ENCODE peak calls at places on chromosomes 1 and 21, in four cellular contexts. One of them, this sample, is unnamed.

GRCh38 chr1:38334930-38335592 is 288.5 kb upstream of the POU3F1 start:
- DNase-seq in GM23248: no peak
- DNase-seq in pancreas: no peak
- DNase-seq in breast epithelium: no peak
- DNase-seq in this sample: no peak

GRCh38 chr1:86779308-86780191 is 75.2 kb downstream of the SH3GLB1 start:
- DNase-seq in GM23248: peak; percentile 20
- DNase-seq in pancreas: no peak
- DNase-seq in breast epithelium: no peak
- DNase-seq in this sample: no peak

GRCh38 chr1:36089393-36090121 is 865 bp downstream of the ADPRS start:
- DNase-seq in GM23248: peak; percentile 79
- DNase-seq in pancreas: peak; percentile 19
- DNase-seq in breast epithelium: no peak
- DNase-seq in this sample: no peak

GRCh38 chr1:47444578-47445465 is 7.0 kb downstream of the FOXD2 start:
- DNase-seq in GM23248: peak; percentile 42
- DNase-seq in pancreas: no peak
- DNase-seq in breast epithelium: no peak
- DNase-seq in this sample: no peak

GRCh38 chr1:79716481-79716880 is 710.0 kb upstream of the ADGRL4 start:
- DNase-seq in GM23248: peak; percentile 20
- DNase-seq in pancreas: no peak
- DNase-seq in breast epithelium: no peak
- DNase-seq in this sample: no peak

GRCh38 chr1:228005511-228006033 is 1.2 kb upstream of the WNT3A start:
- DNase-seq in GM23248: peak; percentile 23
- DNase-seq in pancreas: no peak
- DNase-seq in breast epithelium: peak; percentile 16
- DNase-seq in this sample: no peak

GRCh38 chr21:29376556-29376955 is 77.8 kb downstream of the BACH1 start:
- DNase-seq in GM23248: peak; percentile 46
- DNase-seq in pancreas: peak; percentile 36
- DNase-seq in breast epithelium: no peak
- DNase-seq in this sample: no peak

GRCh38 chr1:205381305-205381704 is 24.6 kb upstream of the KLHDC8A start:
- DNase-seq in GM23248: no peak
- DNase-seq in pancreas: no peak
- DNase-seq in breast epithelium: no peak
- DNase-seq in this sample: no peak

GRCh38 chr1:163509126-163509525 is 187.4 kb downstream of the NUF2 start:
- DNase-seq in GM23248: peak; percentile 1
- DNase-seq in pancreas: no peak
- DNase-seq in breast epithelium: no peak
- DNase-seq in this sample: no peak

GRCh38 chr1:210598135-210598652 is 269.5 kb downstream of the HHAT start:
- DNase-seq in GM23248: peak; percentile 97
- DNase-seq in pancreas: no peak
- DNase-seq in breast epithelium: peak; percentile 21
- DNase-seq in this sample: peak; percentile 21

GRCh38 chr1:100629391-100629790 is 90.2 kb upstream of the VCAM1 start:
- DNase-seq in GM23248: peak; percentile 74
- DNase-seq in pancreas: no peak
- DNase-seq in breast epithelium: no peak
- DNase-seq in this sample: no peak

GRCh38 chr1:3318329-3318728 is 136.1 kb upstream of the ARHGEF16 start:
- DNase-seq in GM23248: no peak
- DNase-seq in pancreas: no peak
- DNase-seq in breast epithelium: no peak
- DNase-seq in this sample: no peak

GRCh38 chr1:65332821-65333220 is 23.5 kb downstream of the DNAJC6 start:
- DNase-seq in GM23248: no peak
- DNase-seq in pancreas: no peak
- DNase-seq in breast epithelium: no peak
- DNase-seq in this sample: no peak

GRCh38 chr1:213530607-213531320 is 457.0 kb upstream of the PROX1 start:
- DNase-seq in GM23248: no peak
- DNase-seq in pancreas: no peak
- DNase-seq in breast epithelium: no peak
- DNase-seq in this sample: no peak

GRCh38 chr21:30831194-30831765 is 1.7 kb upstream of the KRTAP7-1 start:
- DNase-seq in GM23248: peak; percentile 0
- DNase-seq in pancreas: no peak
- DNase-seq in breast epithelium: no peak
- DNase-seq in this sample: no peak

GRCh38 chr1:167795810-167796740 is 74.3 kb downstream of the MPZL1 start:
- DNase-seq in GM23248: peak; percentile 37
- DNase-seq in pancreas: no peak
- DNase-seq in breast epithelium: no peak
- DNase-seq in this sample: no peak

GRCh38 chr21:29301703-29302102 is 3.0 kb downstream of the BACH1 start:
- DNase-seq in GM23248: peak; percentile 23
- DNase-seq in pancreas: no peak
- DNase-seq in breast epithelium: no peak
- DNase-seq in this sample: no peak

GRCh38 chr1:160781129-160781808 is 14.7 kb upstream of the LY9 start:
- DNase-seq in GM23248: no peak
- DNase-seq in pancreas: peak; percentile 60
- DNase-seq in breast epithelium: no peak
- DNase-seq in this sample: no peak

GRCh38 chr1:232667781-232668101 is 37.8 kb upstream of the SIPA1L2 start:
- DNase-seq in GM23248: peak; percentile 75
- DNase-seq in pancreas: no peak
- DNase-seq in breast epithelium: no peak
- DNase-seq in this sample: no peak

GRCh38 chr1:28115267-28115666 is 26.9 kb upstream of the EYA3 start:
- DNase-seq in GM23248: no peak
- DNase-seq in pancreas: no peak
- DNase-seq in breast epithelium: no peak
- DNase-seq in this sample: no peak

GRCh38 chr1:87949711-87950110 is 621.0 kb downstream of the LMO4 start:
- DNase-seq in GM23248: no peak
- DNase-seq in pancreas: no peak
- DNase-seq in breast epithelium: no peak
- DNase-seq in this sample: no peak

GRCh38 chr1:79899914-79900313 is 893.4 kb upstream of the ADGRL4 start:
- DNase-seq in GM23248: peak; percentile 98
- DNase-seq in pancreas: no peak
- DNase-seq in breast epithelium: no peak
- DNase-seq in this sample: no peak

GRCh38 chr1:203219171-203219570 is 10.3 kb downstream of the CHIT1 start:
- DNase-seq in GM23248: no peak
- DNase-seq in pancreas: no peak
- DNase-seq in breast epithelium: no peak
- DNase-seq in this sample: no peak

GRCh38 chr1:23090056-23090455 is 70.8 kb downstream of the KDM1A start:
- DNase-seq in GM23248: no peak
- DNase-seq in pancreas: no peak
- DNase-seq in breast epithelium: no peak
- DNase-seq in this sample: no peak

GRCh38 chr1:164731161-164731747 is 172.3 kb downstream of the PBX1 start:
- DNase-seq in GM23248: no peak
- DNase-seq in pancreas: no peak
- DNase-seq in breast epithelium: no peak
- DNase-seq in this sample: no peak

GRCh38 chr1:215793210-215793609 is 226.1 kb downstream of the KCTD3 start:
- DNase-seq in GM23248: peak; percentile 88
- DNase-seq in pancreas: no peak
- DNase-seq in breast epithelium: no peak
- DNase-seq in this sample: no peak

GRCh38 chr1:239717097-239718051 is 331.0 kb downstream of the CHRM3 start:
- DNase-seq in GM23248: no peak
- DNase-seq in pancreas: no peak
- DNase-seq in breast epithelium: no peak
- DNase-seq in this sample: no peak

GRCh38 chr1:156114919-156115513 is 505 bp downstream of the LMNA start:
- DNase-seq in GM23248: peak; percentile 54
- DNase-seq in pancreas: no peak
- DNase-seq in breast epithelium: no peak
- DNase-seq in this sample: no peak

GRCh38 chr1:116832268-116832931 is 77.3 kb upstream of the PTGFRN start:
- DNase-seq in GM23248: no peak
- DNase-seq in pancreas: no peak
- DNase-seq in breast epithelium: no peak
- DNase-seq in this sample: no peak

GRCh38 chr21:37783016-37783415 is 133.2 kb downstream of the KCNJ6 start:
- DNase-seq in GM23248: peak; percentile 42
- DNase-seq in pancreas: no peak
- DNase-seq in breast epithelium: no peak
- DNase-seq in this sample: no peak

GRCh38 chr1:9598316-9598700 is 9.6 kb downstream of the TMEM201 start:
- DNase-seq in GM23248: no peak
- DNase-seq in pancreas: no peak
- DNase-seq in breast epithelium: no peak
- DNase-seq in this sample: no peak
- H3K36me3 ChIP-seq in GM23248: no peaks in the 10 kb centered on the region
- H3K36me3 ChIP-seq in pancreas: no peaks in the 10 kb centered on the region
- H3K36me3 ChIP-seq in breast epithelium: no peaks in the 10 kb centered on the region
- H3K36me3 ChIP-seq in this sample: peaks cover 3% of the 10 kb centered on the region

DNA sequence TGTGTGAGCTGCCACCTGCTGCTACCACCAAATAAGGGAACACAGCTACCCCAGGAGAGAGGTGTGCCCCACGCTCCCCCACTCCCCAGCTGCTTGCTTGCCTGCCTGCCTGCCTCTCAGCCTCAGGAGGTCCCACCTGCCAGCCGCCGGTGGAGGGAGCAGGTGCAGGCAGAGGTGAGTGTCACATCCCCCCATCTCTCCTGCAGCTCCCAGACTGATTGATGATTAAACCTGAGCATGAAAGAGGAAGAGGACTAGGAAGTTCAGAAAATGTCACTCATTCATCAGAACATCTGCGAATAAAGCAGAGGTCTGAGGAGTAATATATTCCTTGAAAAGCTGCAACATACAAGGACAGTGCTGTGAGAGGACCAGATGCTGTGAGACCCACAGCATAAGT is 58.6 kb upstream of the HIVEP3 start:
- DNase-seq in GM23248: no peak
- DNase-seq in pancreas: no peak
- DNase-seq in breast epithelium: no peak
- DNase-seq in this sample: no peak
- H3K4me3 ChIP-seq in GM23248: no peak overlapping the region
- H3K4me3 ChIP-seq in pancreas: no peak overlapping the region
- H3K4me3 ChIP-seq in breast epithelium: no peak overlapping the region
- H3K4me3 ChIP-seq in this sample: no peak overlapping the region

DNA sequence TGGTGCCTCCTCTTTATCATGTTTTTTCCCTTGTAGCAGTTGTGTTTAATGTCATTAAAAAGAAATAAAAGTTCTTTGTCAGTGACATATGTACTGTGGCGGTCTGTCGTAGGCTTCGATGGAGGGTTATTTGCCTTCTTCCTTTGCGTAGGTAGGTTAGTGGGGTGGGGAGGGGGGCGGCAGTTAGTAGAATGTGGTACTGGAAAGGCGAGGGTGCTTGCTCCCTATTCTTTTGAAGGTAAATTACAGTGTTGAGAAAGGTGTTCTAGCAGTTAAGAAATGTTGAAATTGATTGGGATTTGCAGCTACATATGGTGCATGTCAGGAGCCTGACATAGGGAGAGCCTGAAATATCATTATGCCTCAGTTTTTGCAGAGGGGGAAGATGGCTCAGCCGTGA is 11.9 kb downstream of the FNDC5 start:
- DNase-seq in GM23248: no peak
- DNase-seq in pancreas: no peak
- DNase-seq in breast epithelium: no peak
- DNase-seq in this sample: no peak
- H3K36me3 ChIP-seq in GM23248: peaks cover 33% of the 10 kb centered on the region
- H3K36me3 ChIP-seq in pancreas: no peaks in the 10 kb centered on the region
- H3K36me3 ChIP-seq in breast epithelium: peaks cover 6% of the 10 kb centered on the region
- H3K36me3 ChIP-seq in this sample: peaks cover 24% of the 10 kb centered on the region

DNA sequence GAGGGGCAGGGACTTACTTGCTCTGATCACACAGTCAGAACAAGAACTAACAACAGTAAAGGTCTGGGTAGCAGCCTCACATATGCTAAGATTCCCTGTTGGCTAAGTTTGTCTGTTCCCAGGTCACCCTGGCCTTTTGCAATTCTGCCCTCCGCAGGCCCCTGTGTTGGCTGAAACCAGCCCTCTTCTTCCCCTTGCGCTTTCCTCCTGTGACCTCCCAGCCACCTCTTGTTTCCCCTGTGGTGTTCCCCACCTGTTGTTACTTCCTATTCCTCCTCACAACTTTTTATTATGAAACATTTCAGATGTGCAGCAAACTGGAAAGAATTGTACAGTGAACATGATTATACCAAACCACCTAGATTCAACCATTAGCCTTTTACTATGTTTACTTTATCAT is 23.4 kb downstream of the MAPKAPK2 start:
- DNase-seq in GM23248: no peak
- DNase-seq in pancreas: no peak
- DNase-seq in breast epithelium: no peak
- DNase-seq in this sample: no peak
- H3K4me3 ChIP-seq in GM23248: no peak overlapping the region
- H3K4me3 ChIP-seq in pancreas: no peak overlapping the region
- H3K4me3 ChIP-seq in breast epithelium: no peak overlapping the region
- H3K4me3 ChIP-seq in this sample: no peak overlapping the region

GRCh38 chr21:39388038-39388810 is 39.3 kb upstream of the HMGN1 start:
- DNase-seq in GM23248: peak; percentile 92
- DNase-seq in pancreas: peak; percentile 90
- DNase-seq in breast epithelium: peak; percentile 81
- DNase-seq in this sample: peak; percentile 51

GRCh38 chr21:39390212-39390765 is 41.4 kb upstream of the HMGN1 start:
- DNase-seq in GM23248: no peak
- DNase-seq in pancreas: no peak
- DNase-seq in breast epithelium: no peak
- DNase-seq in this sample: no peak

GRCh38 chr21:39388811-39389155 is 39.9 kb upstream of the HMGN1 start:
- DNase-seq in GM23248: no peak
- DNase-seq in pancreas: no peak
- DNase-seq in breast epithelium: no peak
- DNase-seq in this sample: no peak

GRCh38 chr21:39392981-39393380 is 44.1 kb upstream of the HMGN1 start:
- DNase-seq in GM23248: no peak
- DNase-seq in pancreas: no peak
- DNase-seq in breast epithelium: no peak
- DNase-seq in this sample: no peak

GRCh38 chr21:39392296-39392695 is 43.4 kb upstream of the HMGN1 start:
- DNase-seq in GM23248: no peak
- DNase-seq in pancreas: no peak
- DNase-seq in breast epithelium: no peak
- DNase-seq in this sample: no peak
- H3K36me3 ChIP-seq in GM23248: peaks cover 30% of the 10 kb centered on the region
- H3K36me3 ChIP-seq in pancreas: no peaks in the 10 kb centered on the region
- H3K36me3 ChIP-seq in breast epithelium: no peaks in the 10 kb centered on the region
- H3K36me3 ChIP-seq in this sample: peaks cover 31% of the 10 kb centered on the region

GRCh38 chr1:206717237-206717989 is 32.7 kb downstream of the MAPKAPK2 start:
- DNase-seq in GM23248: no peak
- DNase-seq in pancreas: no peak
- DNase-seq in breast epithelium: no peak
- DNase-seq in this sample: no peak
- H3K4me3 ChIP-seq in GM23248: no peak overlapping the region
- H3K4me3 ChIP-seq in pancreas: no peak overlapping the region
- H3K4me3 ChIP-seq in breast epithelium: no peak overlapping the region
- H3K4me3 ChIP-seq in this sample: no peak overlapping the region

GRCh38 chr21:43794857-43795256 is 5.5 kb downstream of the RRP1 start:
- DNase-seq in GM23248: no peak
- DNase-seq in pancreas: no peak
- DNase-seq in breast epithelium: no peak
- DNase-seq in this sample: no peak
- H3K36me3 ChIP-seq in GM23248: peaks cover 14% of the 10 kb centered on the region
- H3K36me3 ChIP-seq in pancreas: peaks cover 6% of the 10 kb centered on the region
- H3K36me3 ChIP-seq in breast epithelium: peaks cover 16% of the 10 kb centered on the region
- H3K36me3 ChIP-seq in this sample: peaks cover 40% of the 10 kb centered on the region